ENCODE peak calls at places on chromosomes 6 and 20, in six cellular contexts. Y is NCI-H1092; E is NCI-H2081; H is GM13977; M is glutamatergic neuron; R is CD4-positive, alpha-beta T cell. S is an unnamed sample.
A peak's percentile ranks its signal among the peaks of the same experiment; 100 is the strongest.

GRCh38 chr6:132131777-132132176 is 180.6 kb upstream of the CCN2 start:
- DNase-seq in Y (no peak), E (peak; percentile 66), H (no peak), M (peak; percentile 17), R (no peak), S (peak; percentile 94)

GRCh38 chr6:15088904-15089568 is 156.8 kb upstream of the JARID2 start:
- DNase-seq in Y (no peak), E (peak; percentile 42), H (no peak), M (no peak), R (no peak), S (peak; percentile 30)

GRCh38 chr6:107716688-107717089 is 107.4 kb downstream of the SCML4 start:
- DNase-seq in Y (no peak), E (no peak), H (peak; percentile 31), M (no peak), R (peak; percentile 73), S (no peak)

GRCh38 chr6:39189915-39190544 is 39.2 kb downstream of the KCNK5 start:
- DNase-seq in Y (no peak), E (no peak), H (peak; percentile 68), M (peak; percentile 70), R (no peak), S (no peak)

GRCh38 chr6:152648090-152648489 is 10.9 kb upstream of the SYNE1 start:
- DNase-seq in Y (no peak), E (no peak), H (no peak), M (no peak), R (no peak), S (no peak)

GRCh38 chr20:57927376-57927775 is 217.6 kb upstream of the PMEPA1 start:
- DNase-seq in Y (no peak), E (no peak), H (no peak), M (no peak), R (no peak), S (no peak)

GRCh38 chr6:845581-845980 is 152.6 kb upstream of the EXOC2 start:
- DNase-seq in Y (no peak), E (no peak), H (no peak), M (no peak), R (no peak), S (no peak)

GRCh38 chr20:62286493-62287064 is 16.2 kb upstream of the ADRM1 start:
- DNase-seq in Y (no peak), E (no peak), H (no peak), M (no peak), R (no peak), S (no peak)

GRCh38 chr6:160461641-160462040 is 113.5 kb downstream of the SLC22A3 start:
- DNase-seq in Y (no peak), E (no peak), H (no peak), M (no peak), R (no peak), S (no peak)

GRCh38 chr6:162055365-162055764 is 672.2 kb downstream of the PRKN start:
- DNase-seq in Y (no peak), E (no peak), H (no peak), M (no peak), R (no peak), S (no peak)

GRCh38 chr6:148027201-148027600 is 315.4 kb upstream of the SASH1 start:
- DNase-seq in Y (no peak), E (peak; percentile 79), H (no peak), M (no peak), R (no peak), S (peak; percentile 76)

GRCh38 chr6:81751388-81752083 is 945 bp downstream of the TENT5A start:
- DNase-seq in Y (no peak), E (no peak), H (no peak), M (peak; percentile 60), R (peak; percentile 23), S (peak; percentile 45)

S was measured in DMS153.